ENCODE peak calls at places on chromosomes 16 and 17, in nine cellular contexts. N, J, Q, X, V, D, F, G and Y are unnamed samples.

GRCh38 chr17:60747069-60747808 is 69.6 kb downstream of the BCAS3 start:
- DNase-seq in J (no peak), X (no peak), D (no peak), F (no peak), V (no peak), Q (no peak), G (no peak), N (no peak), Y (peak; percentile 5)

GRCh38 chr17:81389585-81389984 is 5.7 kb upstream of the BAHCC1 start:
- DNase-seq in D (no peak), F (no peak), N (no peak), J (no peak), G (no peak), X (no peak), Q (no peak), V (no peak), Y (no peak)

GRCh38 chr17:72419866-72420774 is 299.3 kb downstream of the SOX9 start:
- DNase-seq in N (peak; percentile 24), J (no peak), X (no peak), V (no peak), F (no peak), Q (peak; percentile 61), G (peak; percentile 53), D (no peak), Y (no peak)

GRCh38 chr16:56289412-56289811 is 98.1 kb downstream of the GNAO1 start:
- DNase-seq in D (no peak), G (no peak), X (no peak), F (no peak), J (no peak), Q (no peak), N (no peak), V (peak; percentile 26), Y (no peak)

GRCh38 chr17:35801583-35802224 is 6.3 kb upstream of the MMP28 start:
- DNase-seq in Q (peak; percentile 81), D (no peak), X (no peak), G (peak; percentile 82), J (peak; percentile 93), F (peak; percentile 88), V (peak; percentile 75), N (peak; percentile 81), Y (no peak)

GRCh38 chr17:14448816-14449215 is 147.9 kb downstream of the HS3ST3B1 start:
- DNase-seq in G (peak; percentile 51), X (no peak), N (no peak), F (no peak), D (no peak), J (no peak), V (no peak), Q (no peak), Y (no peak)

GRCh38 chr16:76676356-76676755 is 399.2 kb downstream of the CNTNAP4 start:
- DNase-seq in V (no peak), F (no peak), J (no peak), G (no peak), D (peak; percentile 55), N (no peak), Q (no peak), X (no peak), Y (no peak)

GRCh38 chr16:10619271-10619849 is 39.0 kb upstream of the EMP2 start:
- DNase-seq in G (peak; percentile 21), V (peak; percentile 85), J (no peak), X (peak; percentile 33), Q (peak; percentile 86), F (peak; percentile 74), N (peak; percentile 85), D (no peak), Y (no peak)

GRCh38 chr17:75503337-75503950 is 11.9 kb downstream of the CASKIN2 start:
- DNase-seq in X (no peak), G (no peak), Q (no peak), V (no peak), F (no peak), D (no peak), J (no peak), N (no peak), Y (no peak)

GRCh38 chr17:55172612-55173011 is 92.1 kb upstream of the HLF start:
- DNase-seq in N (no peak), F (no peak), D (no peak), Q (no peak), G (no peak), V (no peak), J (no peak), X (no peak), Y (no peak)

GRCh38 chr16:81313731-81314602 is 795 bp upstream of the GAN start:
- DNase-seq in J (no peak), N (no peak), F (no peak), V (no peak), G (no peak), Q (peak; percentile 25), D (peak; percentile 44), X (peak; percentile 87), Y (peak; percentile 45)

GRCh38 chr16:88289549-88290344 is 93.0 kb upstream of the ZNF469 start:
- DNase-seq in J (no peak), X (no peak), D (no peak), Q (no peak), G (no peak), F (no peak), V (no peak), N (no peak), Y (no peak)

GRCh38 chr16:28218109-28218508 is 6.3 kb upstream of the XPO6 start:
- DNase-seq in F (no peak), G (peak; percentile 19), J (peak; percentile 76), N (peak; percentile 27), X (peak; percentile 44), D (peak; percentile 43), V (no peak), Q (peak; percentile 35), Y (peak; percentile 43)

GRCh38 chr17:60989439-60989838 is 311.8 kb downstream of the BCAS3 start:
- DNase-seq in V (no peak), Q (no peak), G (no peak), X (no peak), D (no peak), J (no peak), N (no peak), F (no peak), Y (no peak)

GRCh38 chr17:43599046-43599395 is 52.9 kb upstream of the ETV4 start:
- DNase-seq in N (no peak), Q (no peak), D (no peak), F (no peak), V (no peak), G (no peak), X (no peak), J (no peak), Y (no peak)

GRCh38 chr17:29710891-29711418 is 88.2 kb upstream of the CORO6 start:
- DNase-seq in X (no peak), D (peak; percentile 78), Q (no peak), F (no peak), N (no peak), G (no peak), J (peak; percentile 55), V (no peak), Y (no peak)

GRCh38 chr16:89052824-89053724 is 40.6 kb upstream of the ACSF3 start:
- DNase-seq in X (peak; percentile 8), V (no peak), J (no peak), N (peak; percentile 92), D (peak; percentile 88), F (no peak), G (peak; percentile 79), Q (peak; percentile 68), Y (no peak)

GRCh38 chr16:17359778-17360177 is 111.0 kb downstream of the XYLT1 start:
- DNase-seq in J (peak; percentile 15), Q (no peak), D (no peak), G (no peak), F (no peak), V (no peak), X (no peak), N (no peak), Y (no peak)

GRCh38 chr17:7045492-7046126 is 1.7 kb upstream of the SLC16A11 start:
- DNase-seq in N (peak; percentile 63), J (peak; percentile 89), V (no peak), F (no peak), Q (peak; percentile 72), D (no peak), X (peak; percentile 69), G (peak; percentile 55), Y (no peak)

GRCh38 chr17:73901661-73902415 is 257.6 kb upstream of the SDK2 start:
- DNase-seq in Q (peak; percentile 79), V (peak; percentile 82), D (no peak), J (peak; percentile 6), X (peak; percentile 4), N (peak; percentile 72), F (peak; percentile 57), G (peak; percentile 48), Y (no peak)

GRCh38 chr17:62696726-62697490 is 69.4 kb downstream of the MRC2 start:
- DNase-seq in D (no peak), G (no peak), X (no peak), J (no peak), F (peak; percentile 35), V (no peak), Q (no peak), N (no peak), Y (no peak)

DNA sequence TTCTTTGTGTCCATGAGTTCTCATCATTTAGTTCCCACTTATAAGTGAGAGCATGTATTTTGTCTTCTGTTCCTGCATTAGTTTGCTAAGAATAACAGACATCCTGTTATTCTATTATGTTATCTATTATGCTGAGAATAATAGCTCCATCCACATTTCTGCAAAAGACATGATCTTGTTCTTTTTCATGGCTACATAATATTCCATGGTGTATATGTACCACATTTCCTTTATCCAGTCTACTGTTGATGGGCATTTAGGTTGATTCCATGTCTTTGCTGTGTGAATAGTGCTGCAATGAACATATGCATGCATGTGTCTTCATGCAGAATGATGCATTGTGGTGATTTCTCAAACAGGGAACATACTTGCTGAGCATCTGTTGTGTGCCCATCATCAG is 21.4 kb downstream of the PIK3R5 start:
- DNase-seq in N (no peak), X (no peak), G (no peak), D (no peak), F (no peak), V (no peak), J (no peak), Q (no peak), Y (no peak)
- H3K4me1 ChIP-seq in N (no peaks in the 10 kb centered on the region), X (no peaks in the 10 kb centered on the region), G (no peaks in the 10 kb centered on the region), D (no peaks in the 10 kb centered on the region), F (no peaks in the 10 kb centered on the region), V (no peaks in the 10 kb centered on the region), J (no peaks in the 10 kb centered on the region), Q (no peaks in the 10 kb centered on the region), Y (peaks cover 4% of the 10 kb centered on the region)

GRCh38 chr17:69188796-69189195 is 39.8 kb downstream of the ABCA10 start:
- DNase-seq in V (no peak), D (no peak), X (no peak), Q (no peak), N (no peak), G (no peak), F (no peak), J (no peak), Y (no peak)
- H3K27me3 ChIP-seq in V (no peaks in the 10 kb centered on the region), D (no peaks in the 10 kb centered on the region), X (no peaks in the 10 kb centered on the region), Q (no peaks in the 10 kb centered on the region), N (no peaks in the 10 kb centered on the region), G (no peaks in the 10 kb centered on the region), F (no peaks in the 10 kb centered on the region), J (no peaks in the 10 kb centered on the region), Y (no peaks in the 10 kb centered on the region)

GRCh38 chr16:31718998-31719397 is 154.6 kb upstream of the ZNF267 start:
- DNase-seq in V (no peak), X (no peak), J (peak; percentile 29), G (no peak), Q (no peak), N (no peak), F (no peak), D (no peak), Y (no peak)
- H3K9me3 ChIP-seq in V (no peaks in the 10 kb centered on the region), X (no peaks in the 10 kb centered on the region), J (no peaks in the 10 kb centered on the region), G (no peaks in the 10 kb centered on the region), Q (no peaks in the 10 kb centered on the region), N (no peaks in the 10 kb centered on the region), F (no peaks in the 10 kb centered on the region), D (no peaks in the 10 kb centered on the region), Y (no peaks in the 10 kb centered on the region)

GRCh38 chr17:38749222-38750043 is 1.3 kb upstream of the PCGF2 start:
- DNase-seq in G (peak; percentile 86), Q (peak; percentile 93), J (peak; percentile 84), D (peak; percentile 93), F (peak; percentile 94), V (peak; percentile 94), X (no peak), N (peak; percentile 84), Y (no peak)
- H3K4me1 ChIP-seq in G (peaks cover 20% of the 10 kb centered on the region), Q (peaks cover 15% of the 10 kb centered on the region), J (peaks cover 16% of the 10 kb centered on the region), D (peaks cover 31% of the 10 kb centered on the region), F (peaks cover 19% of the 10 kb centered on the region), V (peaks cover 48% of the 10 kb centered on the region), X (peaks cover 25% of the 10 kb centered on the region), N (peaks cover 56% of the 10 kb centered on the region), Y (peaks cover 6% of the 10 kb centered on the region)